ENCODE peak calls at places on chromosomes 2 and 18, in ten cellular contexts. R is cardiac muscle cell; A is upper lobe of left lung; K is Panc1; H is tibial artery; B is psoas muscle; S is SK-N-SH; I is SK-N-MC; N is brain microvascular endothelial cell; C is CD4-positive, CD25-positive, alpha-beta regulatory T cell. O is an unnamed sample.

GRCh38 chr2:66189598-66189997 is 245.3 kb upstream of the MEIS1 start:
- DNase-seq in R (no peak), A (no peak), K (no peak), H (no peak), B (no peak), S (no peak), I (peak; percentile 91), N (no peak), C (no peak), O (no peak)

GRCh38 chr2:26716340-26716739 is 23.8 kb downstream of the KCNK3 start:
- DNase-seq in R (no peak), A (no peak), K (no peak), H (no peak), B (no peak), S (no peak), I (no peak), N (no peak), C (no peak), O (no peak)

GRCh38 chr2:149562304-149562703 is 25.3 kb downstream of the MMADHC start:
- DNase-seq in R (no peak), A (no peak), K (no peak), H (no peak), B (no peak), S (peak; percentile 3), I (no peak), N (peak; percentile 51), C (no peak), O (no peak)

GRCh38 chr2:3553946-3554345 is 4.2 kb downstream of the RNASEH1 start:
- DNase-seq in R (no peak), A (no peak), K (no peak), H (no peak), B (no peak), S (no peak), I (no peak), N (no peak), C (no peak), O (no peak)

GRCh38 chr2:173962036-173962435 is 3.1 kb downstream of the SP3 start:
- DNase-seq in R (no peak), A (no peak), K (no peak), H (no peak), B (no peak), S (no peak), I (no peak), N (no peak), C (no peak), O (no peak)

GRCh38 chr2:28293416-28293815 is 99.2 kb upstream of the FOSL2 start:
- DNase-seq in R (no peak), A (no peak), K (no peak), H (no peak), B (no peak), S (no peak), I (no peak), N (no peak), C (no peak), O (no peak)

GRCh38 chr2:178700922-178701342 is 106.3 kb downstream of the TTN start:
- DNase-seq in R (peak; percentile 60), A (no peak), K (peak; percentile 13), H (no peak), B (no peak), S (peak; percentile 30), I (peak; percentile 18), N (no peak), C (no peak), O (no peak)

GRCh38 chr2:109301746-109302145 is 172.7 kb downstream of the SH3RF3 start:
- DNase-seq in R (no peak), A (no peak), K (no peak), H (no peak), B (no peak), S (no peak), I (no peak), N (no peak), C (no peak), O (no peak)

GRCh38 chr2:177799531-177799930 is 273.0 kb downstream of the PDE11A start:
- DNase-seq in R (peak; percentile 58), A (no peak), K (peak; percentile 8), H (no peak), B (no peak), S (peak; percentile 38), I (no peak), N (no peak), C (no peak), O (peak; percentile 6)

GRCh38 chr2:134739879-134740301 is 21.1 kb upstream of the TMEM163 start:
- DNase-seq in R (no peak), A (no peak), K (no peak), H (no peak), B (no peak), S (no peak), I (no peak), N (no peak), C (no peak), O (peak; percentile 9)

GRCh38 chr2:8500124-8501054 is 181.5 kb upstream of the ID2 start:
- DNase-seq in R (no peak), A (no peak), K (no peak), H (peak; percentile 39), B (no peak), S (no peak), I (no peak), N (no peak), C (no peak), O (no peak)

GRCh38 chr2:134120160-134120717 is 133.6 kb upstream of the MGAT5 start:
- DNase-seq in R (peak; percentile 60), A (no peak), K (no peak), H (peak; percentile 69), B (peak; percentile 28), S (peak; percentile 75), I (no peak), N (no peak), C (no peak), O (no peak)

GRCh38 chr2:174439323-174439722 is 43.8 kb downstream of the SCRN3 start:
- DNase-seq in R (no peak), A (no peak), K (no peak), H (no peak), B (no peak), S (no peak), I (no peak), N (no peak), C (no peak), O (no peak)

GRCh38 chr2:235026649-235027557 is 75.1 kb downstream of the SH3BP4 start:
- DNase-seq in R (no peak), A (no peak), K (no peak), H (no peak), B (peak; percentile 55), S (no peak), I (no peak), N (no peak), C (no peak), O (peak; percentile 60)

GRCh38 chr2:41504532-41504931 is 543.3 kb upstream of the PKDCC start:
- DNase-seq in R (no peak), A (no peak), K (no peak), H (no peak), B (no peak), S (no peak), I (no peak), N (no peak), C (no peak), O (no peak)
- H3K4me3 ChIP-seq in R (no peak overlapping the region), A (no peak overlapping the region), K (no peak overlapping the region), H (no peak overlapping the region), B (no peak overlapping the region), S (no peak overlapping the region), I (no peak overlapping the region), N (no peak overlapping the region), C (no peak overlapping the region), O (no peak overlapping the region)

GRCh38 chr18:2207294-2207693 is 364.0 kb downstream of the METTL4 start:
- DNase-seq in R (no peak), A (no peak), K (no peak), H (no peak), B (no peak), S (no peak), I (no peak), N (no peak), C (no peak), O (no peak)
- H3K27ac ChIP-seq in R (no peak overlapping the region), A (no peak overlapping the region), K (no peak overlapping the region), H (no peak overlapping the region), B (no peak overlapping the region), S (no peak overlapping the region), I (no peak overlapping the region), N (no peak overlapping the region), C (no peak overlapping the region), O (no peak overlapping the region)

GRCh38 chr2:157364257-157364974 is 38.8 kb upstream of the ERMN start:
- DNase-seq in R (no peak), A (no peak), K (no peak), H (no peak), B (no peak), S (no peak), I (no peak), N (no peak), C (no peak), O (no peak)
- H3K4me3 ChIP-seq in R (no peak overlapping the region), A (no peak overlapping the region), K (no peak overlapping the region), H (no peak overlapping the region), B (no peak overlapping the region), S (no peak overlapping the region), I (no peak overlapping the region), N (no peak overlapping the region), C (peak overlapping the region; percentile 13), O (no peak overlapping the region)

GRCh38 chr2:96539215-96539920 is 2.8 kb downstream of the ARID5A start:
- DNase-seq in R (no peak), A (no peak), K (no peak), H (peak; percentile 62), B (no peak), S (no peak), I (no peak), N (no peak), C (no peak), O (no peak)

GRCh38 chr2:96537066-96537733 is 648 bp downstream of the ARID5A start:
- DNase-seq in R (peak; percentile 56), A (peak; percentile 94), K (no peak), H (peak; percentile 81), B (peak; percentile 78), S (peak; percentile 69), I (no peak), N (no peak), C (peak; percentile 86), O (peak; percentile 72)

GRCh38 chr2:96538487-96539214 is 2.1 kb downstream of the ARID5A start:
- DNase-seq in R (peak; percentile 40), A (peak; percentile 94), K (no peak), H (peak; percentile 89), B (peak; percentile 76), S (no peak), I (no peak), N (peak; percentile 47), C (peak; percentile 81), O (peak; percentile 89)

GRCh38 chr2:96536445-96537065 is at the start of gene ARID5A:
- DNase-seq in R (peak; percentile 96), A (peak; percentile 98), K (no peak), H (peak; percentile 97), B (peak; percentile 95), S (peak; percentile 98), I (no peak), N (peak; percentile 82), C (peak; percentile 88), O (peak; percentile 96)

DNA sequence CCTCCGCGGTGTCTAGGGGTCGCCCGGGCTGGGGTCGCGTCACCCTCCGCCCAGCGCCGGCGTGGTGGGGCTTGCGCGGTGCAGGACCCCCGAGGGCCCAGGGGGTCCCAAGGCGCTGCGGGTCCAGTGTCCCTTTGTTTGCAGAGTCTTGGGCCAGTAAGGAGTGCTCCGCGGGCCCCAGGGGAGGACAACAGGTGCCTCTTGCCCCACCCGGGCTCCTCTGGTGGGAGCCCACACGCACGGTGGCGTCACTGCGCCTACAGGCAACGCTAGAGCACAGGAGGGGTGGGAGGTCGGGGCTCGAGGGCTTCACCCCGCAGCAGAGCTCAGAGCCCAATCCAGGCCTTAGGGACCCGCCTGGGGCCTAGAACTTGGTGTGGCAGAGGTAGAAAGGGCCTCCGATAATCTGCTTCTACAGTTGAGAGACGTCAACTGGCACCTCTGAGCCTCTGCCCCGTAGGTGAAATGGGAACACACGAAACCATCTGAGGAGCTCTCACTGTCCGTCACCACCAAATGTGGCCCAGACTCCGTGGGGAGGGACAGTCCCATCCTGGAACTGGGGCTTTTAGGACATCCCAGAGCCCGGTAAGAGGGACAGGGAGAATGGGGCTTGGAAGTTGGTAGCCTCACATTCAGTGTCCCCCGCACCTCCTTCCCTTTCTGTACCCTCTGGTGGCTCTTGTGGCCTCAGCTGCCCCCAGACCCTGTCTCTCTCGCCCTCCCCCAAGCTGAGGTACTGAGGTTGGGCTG is 1.4 kb downstream of the ARID5A start:
- DNase-seq in R (no peak), A (peak; percentile 89), K (no peak), H (peak; percentile 74), B (peak; percentile 31), S (peak; percentile 20), I (no peak), N (no peak), C (peak; percentile 56), O (no peak)
- H3K27ac ChIP-seq in R (no peak overlapping the region), A (peak overlapping the region; percentile 100), K (peak overlapping the region; percentile 65), H (peak overlapping the region; percentile 94), B (peak overlapping the region; percentile 98), S (no peak overlapping the region), I (no peak overlapping the region), N (no peak overlapping the region), C (peak overlapping the region; percentile 98), O (peak overlapping the region; percentile 100)

O was measured in heart right ventricle.